ENCODE peak calls at places on chromosomes 16 and 17, in ten cellular contexts. Q, A, F, Y, E, J, W, G, B and P are unnamed samples.

GRCh38 chr17:40482722-40483121 is 18.7 kb downstream of the TNS4 start:
- DNase-seq in B (peak), F (no peak), E (peak), Y (no peak), W (no peak), Q (no peak), J (no peak), A (no peak), G (no peak), P (no peak)

GRCh38 chr17:75124041-75124818 is 7.3 kb downstream of the NT5C start:
- DNase-seq in W (no peak), J (peak), Y (no peak), G (no peak), A (no peak), B (peak), F (no peak), E (peak), Q (peak), P (peak)

GRCh38 chr17:17723354-17724261 is 42.4 kb downstream of the RAI1 start:
- DNase-seq in W (peak), Q (no peak), G (peak), E (peak), Y (peak), F (peak), B (no peak), J (peak), A (peak), P (peak)

GRCh38 chr17:82938486-82939212 is 98.8 kb upstream of the ZNF750 start:
- DNase-seq in Q (no peak), Y (no peak), J (no peak), G (no peak), A (no peak), B (no peak), F (no peak), W (no peak), E (no peak), P (no peak)

GRCh38 chr16:77414752-77415231 is 20.0 kb downstream of the ADAMTS18 start:
- DNase-seq in W (no peak), F (no peak), J (no peak), Y (no peak), E (no peak), G (no peak), Q (no peak), B (peak), A (no peak), P (no peak)

GRCh38 chr17:45225051-45225700 is 3.5 kb downstream of the FMNL1 start:
- DNase-seq in F (no peak), G (no peak), Y (no peak), W (no peak), B (peak), Q (no peak), A (no peak), E (peak), J (peak), P (no peak)

GRCh38 chr16:25157476-25157875 is 45.9 kb downstream of the LCMT1 start:
- DNase-seq in Y (no peak), A (no peak), G (no peak), E (no peak), J (no peak), Q (no peak), F (no peak), B (no peak), W (no peak), P (no peak)

GRCh38 chr17:78839173-78839761 is 1.3 kb downstream of the USP36 start:
- DNase-seq in W (no peak), B (peak), E (peak), Y (no peak), F (peak), Q (no peak), G (no peak), A (no peak), J (peak), P (no peak)

GRCh38 chr16:75288181-75288580 is 36.8 kb upstream of the BCAR1 start:
- DNase-seq in Y (no peak), J (peak), F (no peak), B (no peak), Q (no peak), G (no peak), A (no peak), W (no peak), E (no peak), P (no peak)

GRCh38 chr17:77399319-77399959 is 258.7 kb downstream of the SEC14L1 start:
- DNase-seq in E (no peak), B (no peak), W (no peak), Q (no peak), J (no peak), A (no peak), F (no peak), G (no peak), Y (no peak), P (no peak)

GRCh38 chr17:42422412-42422957 is 571 bp downstream of the CAVIN1 start:
- DNase-seq in B (peak), F (peak), G (peak), Q (no peak), Y (no peak), E (peak), A (no peak), J (peak), W (no peak), P (no peak)

GRCh38 chr17:550041-550398 is 164.6 kb downstream of the VPS53 start:
- DNase-seq in E (peak), G (no peak), J (peak), A (no peak), F (no peak), B (peak), Y (no peak), W (no peak), Q (no peak), P (no peak)

GRCh38 chr17:79027274-79027924 is 3.4 kb downstream of the C1QTNF1 start:
- DNase-seq in Q (no peak), W (no peak), B (no peak), G (no peak), F (peak), E (no peak), Y (no peak), J (peak), A (no peak), P (peak)

GRCh38 chr16:19008770-19009169 is 25.0 kb downstream of the TMC7 start:
- DNase-seq in E (peak), G (no peak), W (no peak), J (no peak), Y (no peak), A (no peak), F (no peak), B (peak), Q (no peak), P (peak)

GRCh38 chr17:40678902-40679522 is 14.0 kb upstream of the KRT222 start:
- DNase-seq in E (peak), Y (no peak), Q (no peak), B (peak), J (no peak), A (no peak), F (no peak), G (no peak), W (no peak), P (no peak)

GRCh38 chr17:8846768-8847211 is 20.7 kb downstream of the PIK3R6 start:
- DNase-seq in Q (no peak), F (peak), A (no peak), J (peak), G (no peak), E (peak), W (no peak), B (peak), Y (no peak), P (peak)

GRCh38 chr16:87615621-87616041 is 13.3 kb downstream of the JPH3 start:
- DNase-seq in W (no peak), A (no peak), Y (no peak), F (no peak), J (no peak), Q (no peak), E (no peak), G (peak), B (no peak), P (no peak)

GRCh38 chr17:81652901-81653771 is 3.2 kb downstream of the PDE6G start:
- DNase-seq in Q (no peak), W (no peak), Y (no peak), E (no peak), J (no peak), B (no peak), F (peak), A (no peak), G (peak), P (no peak)